ENCODE peak calls at places on chromosomes 1 and 21, in six cellular contexts. K is mammary epithelial cell, Z is pancreas, L is GM12878, E is suprapubic skin, W is fibroblast of lung. A is an unnamed sample. For H3K4me1, the result is how much of the 10 kb centered on the place peaks cover.

GRCh38 chr1:109307363-109308021 is 681 bp upstream of the MYBPHL start:
- DNase-seq in L (no peak), W (peak), K (no peak), Z (no peak), E (no peak), A (no peak)

GRCh38 chr1:143604887-143605286 is 366.9 kb downstream of the FAM72C start:
- DNase-seq in W (no peak), L (no peak), K (no peak), E (no peak), Z (no peak), A (no peak)

GRCh38 chr1:67888707-67889106 is 55.4 kb upstream of the GNG12 start:
- DNase-seq in L (no peak), Z (no peak), K (peak), E (no peak), W (no peak), A (no peak)

GRCh38 chr1:206551985-206552325 is 44.6 kb downstream of the RASSF5 start:
- DNase-seq in W (no peak), E (no peak), K (no peak), Z (no peak), L (no peak), A (no peak)

GRCh38 chr1:160888926-160889325 is 3.9 kb upstream of the ITLN1 start:
- DNase-seq in L (no peak), W (no peak), Z (no peak), E (no peak), K (no peak), A (no peak)

GRCh38 chr1:228006034-228006792 is 585 bp upstream of the WNT3A start:
- DNase-seq in Z (no peak), E (peak), K (no peak), L (no peak), W (no peak), A (no peak)

GRCh38 chr1:145806408-145806807 is 17.5 kb downstream of the RNF115 start:
- DNase-seq in W (no peak), E (no peak), K (no peak), L (no peak), Z (no peak), A (no peak)

GRCh38 chr1:116118471-116118870 is 7.3 kb downstream of the MAB21L3 start:
- DNase-seq in W (no peak), Z (no peak), E (no peak), L (no peak), K (no peak), A (no peak)

GRCh38 chr1:3984586-3984985 is 84.5 kb upstream of the C1orf174 start:
- DNase-seq in L (no peak), W (no peak), E (no peak), K (no peak), Z (no peak), A (no peak)

GRCh38 chr21:33360281-33360680 is 35.5 kb downstream of the IFNAR1 start:
- DNase-seq in K (no peak), L (no peak), Z (no peak), W (peak), E (no peak), A (no peak)

GRCh38 chr1:234589854-234590620 is 19.9 kb downstream of the IRF2BP2 start:
- DNase-seq in E (no peak), W (no peak), Z (no peak), L (no peak), K (peak), A (no peak)

GRCh38 chr1:208231929-208232360 is 12.2 kb downstream of the PLXNA2 start:
- DNase-seq in L (no peak), Z (no peak), K (no peak), W (peak), E (no peak), A (no peak)

GRCh38 chr1:30911061-30911954 is 2.8 kb upstream of the SDC3 start:
- DNase-seq in K (peak), E (peak), Z (peak), W (peak), L (no peak), A (peak)

GRCh38 chr1:148352470-148353118 is 130.5 kb downstream of the PPIAL4G start:
- DNase-seq in L (no peak), W (no peak), Z (no peak), E (no peak), K (no peak), A (no peak)

GRCh38 chr1:4351453-4351852 is 303.0 kb upstream of the AJAP1 start:
- DNase-seq in K (no peak), E (no peak), Z (no peak), W (no peak), L (no peak), A (no peak)

GRCh38 chr1:63873751-63874150 is 99.9 kb downstream of the ROR1 start:
- DNase-seq in Z (no peak), W (peak), E (no peak), L (no peak), K (peak), A (no peak)

GRCh38 chr1:111596499-111596898 is 23.1 kb upstream of the RAP1A start:
- DNase-seq in E (no peak), L (no peak), W (no peak), Z (no peak), K (no peak), A (no peak)

GRCh38 chr21:44258056-44258725 is 3.5 kb downstream of the DNMT3L start:
- DNase-seq in E (no peak), Z (no peak), K (no peak), L (no peak), W (no peak), A (no peak)

GRCh38 chr1:65505547-65506325 is 85.3 kb downstream of the LEPR start:
- DNase-seq in Z (no peak), E (no peak), W (no peak), L (no peak), K (no peak), A (no peak)

GRCh38 chr1:85406887-85407593 is 57.9 kb downstream of the DDAH1 start:
- DNase-seq in L (no peak), E (no peak), K (peak), W (peak), Z (no peak), A (no peak)

GRCh38 chr1:170885551-170885950 is 49.8 kb upstream of the MROH9 start:
- DNase-seq in E (no peak), K (no peak), W (no peak), L (no peak), Z (no peak), A (no peak)

GRCh38 chr1:23168079-23168461 is 586 bp downstream of the LUZP1 start:
- DNase-seq in E (no peak), W (no peak), Z (peak), L (no peak), K (no peak), A (no peak)

GRCh38 chr1:117001254-117001927 is at the start of gene CD101:
- DNase-seq in W (no peak), Z (no peak), L (peak), E (no peak), K (no peak), A (no peak)

GRCh38 chr1:116360435-116361173 is 12.4 kb upstream of the ATP1A1 start:
- DNase-seq in E (no peak), W (peak), K (no peak), L (no peak), Z (no peak), A (no peak)

GRCh38 chr1:109399326-109399957 is 1.7 kb upstream of the SORT1 start:
- DNase-seq in Z (no peak), E (no peak), L (no peak), K (peak), W (peak), A (no peak)

DNA sequence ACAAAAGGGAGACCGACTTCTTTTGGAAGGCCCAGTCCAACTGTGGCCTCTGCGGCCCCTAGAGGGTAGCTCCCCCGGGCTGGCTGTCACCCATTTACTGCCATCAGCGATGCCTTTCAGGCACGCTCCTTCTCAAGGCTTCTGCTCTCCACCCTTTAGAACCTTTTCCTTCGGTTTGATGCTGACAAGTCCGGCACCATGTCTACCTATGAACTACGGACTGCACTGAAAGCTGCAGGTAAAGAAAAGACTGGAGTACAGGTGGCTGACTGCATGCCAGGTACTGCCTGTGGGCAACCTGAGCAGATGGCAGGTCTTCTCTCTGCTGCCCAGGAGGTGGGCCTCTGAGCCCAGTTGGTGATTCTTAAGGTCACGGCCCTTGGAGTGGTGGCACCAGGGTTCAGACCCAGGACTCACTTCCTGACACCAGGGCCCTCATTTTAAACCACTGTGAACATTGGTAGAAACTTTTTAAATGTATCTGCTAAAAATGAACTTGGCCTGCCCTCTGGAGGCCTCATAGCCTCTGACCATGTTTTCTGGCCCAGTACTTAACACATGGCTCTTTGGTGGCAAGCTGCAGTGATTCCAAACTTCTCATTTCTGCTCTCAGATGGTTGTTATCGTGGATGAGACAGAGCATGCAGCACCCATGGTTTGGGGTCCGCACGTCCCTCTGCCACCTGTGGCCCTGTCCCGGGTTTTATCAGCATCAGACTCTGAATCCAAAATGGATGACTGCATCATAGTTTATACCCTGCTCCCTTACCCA is 45.7 kb downstream of the CAPN9 start:
- DNase-seq in E (no peak), Z (no peak), W (peak), L (no peak), K (no peak), A (no peak)
- TF ChIP-seq CTCF in E (no peak), Z (no peak), W (no peak), L (no peak), K (peak), A (no peak)

DNA sequence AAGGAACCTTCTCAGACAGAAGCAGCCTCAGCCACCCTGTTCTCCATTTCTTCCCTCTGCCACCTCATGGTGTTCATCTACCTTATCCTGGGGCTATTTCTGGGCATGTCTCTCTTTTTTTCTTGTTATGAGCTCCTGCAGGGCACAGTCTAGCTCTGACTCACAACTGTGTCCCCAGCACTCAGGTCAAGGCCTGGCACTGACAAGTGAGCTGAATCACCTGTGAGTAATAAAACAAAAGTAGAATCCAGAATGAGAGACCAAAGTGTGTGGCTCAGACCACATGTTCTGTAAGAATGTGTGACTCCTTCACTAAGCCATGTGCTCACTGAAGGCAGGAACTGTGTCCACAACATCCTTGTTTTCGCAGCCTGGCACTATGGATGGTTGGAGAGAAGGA is 23.2 kb downstream of the C1orf94 start:
- DNase-seq in E (no peak), Z (no peak), W (no peak), K (peak), L (no peak), A (no peak)
- H3K4me1 ChIP-seq in E (under half), Z (under half), W (under half), K (under half), L (under half), A (under half)

GRCh38 chr1:9294910-9295636 is 2.4 kb downstream of the SPSB1 start:
- DNase-seq in W (peak), Z (no peak), K (peak), L (no peak), E (no peak), A (no peak)
- TF ChIP-seq CTCF in W (peak), Z (no peak), K (peak), L (peak), E (no peak), A (no peak)

GRCh38 chr1:54804471-54805132 is 3.5 kb upstream of the TTC22 start:
- DNase-seq in L (no peak), K (no peak), W (no peak), Z (no peak), E (peak), A (no peak)
- H3K4me1 ChIP-seq in L (under half), K (under half), W (under half), Z (under half), E (under half), A (under half)

GRCh38 chr21:37670883-37671282 is 245.4 kb downstream of the KCNJ6 start:
- DNase-seq in Z (no peak), L (no peak), K (peak), E (no peak), W (peak), A (no peak)

GRCh38 chr21:37671381-37671780 is 244.9 kb downstream of the KCNJ6 start:
- DNase-seq in Z (no peak), E (no peak), W (no peak), L (no peak), K (peak), A (no peak)

GRCh38 chr21:37677006-37677405 is 239.3 kb downstream of the KCNJ6 start:
- DNase-seq in E (no peak), L (no peak), K (no peak), W (no peak), Z (no peak), A (no peak)

GRCh38 chr21:37673801-37674575 is 242.3 kb downstream of the KCNJ6 start:
- DNase-seq in L (no peak), W (no peak), K (no peak), Z (no peak), E (no peak), A (no peak)

DNA sequence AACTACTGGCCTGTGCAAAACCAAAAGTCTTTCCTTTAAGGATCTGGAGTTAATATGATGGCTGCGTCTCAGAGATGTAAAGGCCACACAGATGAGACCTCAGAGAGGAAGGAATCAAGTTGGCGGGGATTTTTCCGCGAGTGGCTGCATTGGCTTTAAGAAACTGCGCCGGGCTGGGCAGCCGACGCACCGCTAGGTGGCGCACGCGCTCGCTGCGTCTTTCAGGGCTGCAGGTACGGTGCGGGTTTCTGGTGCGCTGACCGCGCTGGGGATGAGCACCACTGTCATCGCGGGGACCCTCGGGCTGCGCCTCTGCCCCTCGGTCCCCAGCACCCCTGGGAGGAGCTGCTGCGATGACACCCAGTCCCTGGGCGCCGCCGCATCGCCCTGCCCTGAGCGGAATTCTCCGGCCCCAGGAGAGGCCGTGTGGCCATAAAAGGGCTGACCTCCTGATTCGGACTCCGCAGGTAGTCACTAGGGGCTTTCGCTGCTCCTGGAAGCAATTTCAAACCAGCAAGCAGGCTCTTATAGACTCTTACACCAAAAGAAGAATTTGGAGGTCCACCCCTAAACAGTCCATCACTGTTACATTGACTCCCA is 241.0 kb downstream of the KCNJ6 start:
- DNase-seq in W (peak), E (no peak), L (no peak), K (no peak), Z (peak), A (no peak)
- TF ChIP-seq CTCF in W (peak), E (peak), L (peak), K (peak), Z (peak), A (peak)

GRCh38 chr1:204075116-204075636 is 2.3 kb downstream of the SOX13 start:
- DNase-seq in L (no peak), W (peak), Z (peak), K (no peak), E (no peak), A (no peak)

GRCh38 chr1:204074274-204075115 is 1.6 kb downstream of the SOX13 start:
- DNase-seq in K (peak), W (peak), E (no peak), L (no peak), Z (peak), A (no peak)

GRCh38 chr1:204076891-204077290 is 4.0 kb downstream of the SOX13 start:
- DNase-seq in W (no peak), E (no peak), L (no peak), Z (no peak), K (no peak), A (no peak)

GRCh38 chr1:204077979-204078696 is 5.2 kb downstream of the SOX13 start:
- DNase-seq in Z (no peak), E (no peak), W (peak), K (peak), L (no peak), A (peak)

DNA sequence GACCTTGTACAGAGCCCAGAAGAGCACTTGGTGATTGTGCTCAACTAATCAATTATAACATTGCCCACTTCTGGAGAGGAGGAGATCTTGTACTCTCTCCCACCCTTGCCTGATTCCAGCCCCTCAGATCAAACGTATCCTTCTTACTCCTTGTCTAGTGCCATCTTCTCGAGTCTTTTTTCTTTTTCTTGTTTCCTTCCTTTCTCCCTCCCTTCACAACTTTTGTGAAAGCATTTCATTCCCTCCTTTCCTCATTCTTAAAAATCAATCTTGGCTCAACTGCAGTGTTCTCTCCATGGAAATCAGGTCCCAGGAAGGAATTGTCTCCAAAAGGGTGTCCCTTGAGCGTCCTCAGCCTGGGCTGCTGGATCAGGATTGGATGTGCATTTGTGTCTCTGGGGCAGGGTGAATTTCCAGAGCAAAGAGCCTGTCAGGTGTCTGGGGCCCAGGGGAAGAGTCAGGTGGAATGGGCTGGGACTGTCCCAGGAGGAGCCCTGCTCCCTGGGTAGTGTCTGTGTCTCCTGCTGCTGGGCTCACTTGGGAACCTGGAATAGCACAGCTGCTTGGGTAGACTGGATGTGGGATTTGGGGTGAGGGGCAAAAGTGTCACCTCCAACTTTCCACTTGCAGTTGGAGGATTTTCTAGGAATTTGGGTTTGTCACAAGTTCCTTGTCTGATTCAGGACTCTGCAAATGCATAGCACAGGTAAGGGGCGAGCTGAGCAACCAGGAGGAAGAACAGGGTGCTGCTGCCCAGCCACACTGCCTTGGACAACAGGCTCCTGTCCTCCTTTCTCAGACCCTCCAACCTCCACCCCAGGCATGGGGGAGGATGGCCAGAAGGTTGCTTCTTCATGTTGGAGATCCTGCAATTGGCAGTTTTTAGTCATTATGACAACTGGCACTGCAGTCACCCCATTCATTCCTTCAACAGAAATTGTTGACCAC is 3.2 kb downstream of the SOX13 start:
- DNase-seq in W (no peak), Z (no peak), L (no peak), K (no peak), E (no peak), A (no peak)
- H3K4me1 ChIP-seq in W (under half), Z (under half), L (under half), K (under half), E (half or more), A (under half)

GRCh38 chr1:37085393-37085792 is 51.1 kb upstream of the GRIK3 start:
- DNase-seq in K (no peak), E (no peak), L (no peak), Z (no peak), W (no peak), A (no peak)

GRCh38 chr1:37090671-37091070 is 56.4 kb upstream of the GRIK3 start:
- DNase-seq in K (no peak), W (no peak), Z (no peak), L (no peak), E (no peak), A (no peak)

GRCh38 chr1:37092937-37093336 is 58.6 kb upstream of the GRIK3 start:
- DNase-seq in L (no peak), K (no peak), E (no peak), Z (no peak), W (no peak), A (no peak)

GRCh38 chr1:37094302-37094701 is 60.0 kb upstream of the GRIK3 start:
- DNase-seq in K (no peak), L (peak), W (no peak), Z (no peak), E (no peak), A (no peak)

DNA sequence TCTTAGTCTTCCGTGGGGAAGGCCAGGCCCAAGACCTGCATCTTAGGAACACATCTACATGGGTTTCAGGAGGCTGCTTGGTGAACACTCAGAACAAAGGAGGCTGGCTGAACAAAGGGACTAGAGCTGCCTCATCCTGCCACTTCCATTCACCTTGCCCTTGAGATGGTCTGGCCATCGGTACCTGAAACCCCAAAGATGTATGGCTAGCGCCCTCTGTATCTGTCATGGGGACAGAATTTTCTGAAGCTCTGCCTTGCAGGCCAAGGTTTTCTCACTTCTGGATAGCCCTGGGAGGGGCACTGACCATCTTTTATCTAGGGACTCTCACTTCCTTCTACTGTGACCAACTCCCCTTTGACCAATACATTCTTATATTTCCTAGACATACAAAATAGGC is 55.4 kb upstream of the GRIK3 start:
- DNase-seq in Z (no peak), L (no peak), K (no peak), W (no peak), E (no peak), A (no peak)
- TF ChIP-seq CTCF in Z (no peak), L (no peak), K (no peak), W (no peak), E (no peak), A (no peak)

DNA sequence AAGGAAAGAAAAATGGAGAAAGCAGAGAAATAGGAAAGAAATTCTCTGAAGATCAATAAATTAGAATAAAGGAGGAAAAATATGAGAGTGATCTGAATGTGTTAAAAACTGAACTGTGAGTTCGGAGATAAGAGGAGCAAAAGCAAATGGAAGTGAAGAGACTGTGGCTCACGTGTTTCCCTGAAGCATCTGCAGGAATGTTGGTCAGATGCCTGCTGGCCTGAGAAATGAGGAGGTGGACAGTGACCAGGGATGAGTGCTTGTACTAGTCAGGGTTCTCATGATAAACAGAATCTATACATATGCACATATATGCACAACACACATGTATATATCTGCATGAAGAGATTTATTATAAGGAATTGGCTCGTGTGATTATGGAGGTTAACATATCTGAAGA is 103.4 kb upstream of the TIAM1 start:
- DNase-seq in K (no peak), W (no peak), L (no peak), Z (no peak), E (no peak), A (no peak)
- H3K4me1 ChIP-seq in K (under half), W (under half), L (under half), Z (under half), E (under half), A (under half)